ENCODE peak calls at places on chromosomes 13 and 19, in nine cellular contexts. A is stimulated activated CD4-positive, alpha-beta T cell treated with anti-CD3 and anti-CD28 coated beads, Interleukin-4, amount 100 ng/mL, for 1 hour; T is fibroblast of pulmonary artery; Z is glomerular endothelial cell; J is HCT116; M is MCF 10A; X is astrocyte of the spinal cord; E is SK-N-MC; D is suprapubic skin. W is an unnamed sample.

GRCh38 chr19:4360641-4361151 is 17.3 kb downstream of the MPND start:
- DNase-seq in A (no peak), T (no peak), Z (no peak), J (no peak), M (no peak), X (no peak), E (no peak), D (no peak), W (no peak)

GRCh38 chr13:29924482-29924884 is 74.1 kb upstream of the UBL3 start:
- DNase-seq in A (no peak), T (peak; percentile 15), Z (no peak), J (no peak), M (peak; percentile 46), X (peak; percentile 79), E (no peak), D (no peak), W (no peak)

GRCh38 chr13:103195762-103196161 is 129.5 kb upstream of the SLC10A2 start:
- DNase-seq in A (no peak), T (no peak), Z (no peak), J (no peak), M (no peak), X (no peak), E (no peak), D (no peak), W (no peak)

GRCh38 chr19:12623361-12624031 is 12.8 kb downstream of the ZNF791 start:
- DNase-seq in A (no peak), T (no peak), Z (no peak), J (no peak), M (no peak), X (no peak), E (no peak), D (no peak), W (no peak)

GRCh38 chr19:10797541-10798256 is 38.3 kb downstream of the TMED1 start:
- DNase-seq in A (peak; percentile 81), T (peak; percentile 49), Z (no peak), J (no peak), M (no peak), X (no peak), E (no peak), D (no peak), W (peak; percentile 48)

GRCh38 chr13:79458436-79458835 is 22.5 kb upstream of the NDFIP2 start:
- DNase-seq in A (no peak), T (no peak), Z (no peak), J (no peak), M (no peak), X (no peak), E (no peak), D (no peak), W (no peak)

GRCh38 chr19:54158812-54159351 is 639 bp downstream of the LENG1 start:
- DNase-seq in A (peak; percentile 34), T (no peak), Z (no peak), J (no peak), M (peak; percentile 31), X (no peak), E (no peak), D (no peak), W (no peak)

GRCh38 chr13:98839826-98840769 is 87.6 kb upstream of the SLC15A1 start:
- DNase-seq in A (peak; percentile 43), T (peak; percentile 62), Z (no peak), J (peak; percentile 35), M (peak; percentile 61), X (peak; percentile 85), E (no peak), D (no peak), W (peak; percentile 44)

GRCh38 chr19:53898166-53898565 is 10.9 kb upstream of the CACNG7 start:
- DNase-seq in A (no peak), T (no peak), Z (no peak), J (no peak), M (no peak), X (no peak), E (no peak), D (no peak), W (no peak)

GRCh38 chr19:48867922-48868195 is 558 bp downstream of the PLEKHA4 start:
- DNase-seq in A (no peak), T (no peak), Z (no peak), J (no peak), M (no peak), X (no peak), E (no peak), D (no peak), W (no peak)

W was measured in putamen.